ENCODE peak calls at places on chromosomes 7 and 10, in five cellular contexts. One of them, this sample, is unnamed.

GRCh38 chr10:99325261-99325660 is 3.9 kb upstream of the CNNM1 start:
- DNase-seq in adipocyte: no peak
- DNase-seq in foreskin keratinocyte: peak; percentile 48
- DNase-seq in GM23248: no peak
- DNase-seq in Right ventricle myocardium superior: no peak
- DNase-seq in this sample: no peak

GRCh38 chr7:92778972-92779371 is 57.4 kb downstream of the CDK6 start:
- DNase-seq in adipocyte: peak; percentile 83
- DNase-seq in foreskin keratinocyte: no peak
- DNase-seq in Right ventricle myocardium superior: no peak
- DNase-seq in GM23248: peak; percentile 89
- DNase-seq in this sample: no peak

GRCh38 chr7:132575987-132576722 is at the start of gene PLXNA4:
- DNase-seq in GM23248: peak; percentile 29
- DNase-seq in Right ventricle myocardium superior: peak; percentile 49
- DNase-seq in foreskin keratinocyte: no peak
- DNase-seq in adipocyte: peak; percentile 50
- DNase-seq in this sample: peak; percentile 43

GRCh38 chr10:6918305-6918704 is 338.2 kb upstream of the PRKCQ start:
- DNase-seq in Right ventricle myocardium superior: no peak
- DNase-seq in foreskin keratinocyte: no peak
- DNase-seq in adipocyte: no peak
- DNase-seq in GM23248: peak; percentile 24
- DNase-seq in this sample: peak; percentile 35

GRCh38 chr10:129021597-129022304 is 445.3 kb upstream of the MGMT start:
- DNase-seq in adipocyte: no peak
- DNase-seq in Right ventricle myocardium superior: peak; percentile 53
- DNase-seq in GM23248: no peak
- DNase-seq in foreskin keratinocyte: no peak
- DNase-seq in this sample: peak; percentile 56

GRCh38 chr10:108598831-108599230 is 1324.5 kb downstream of the XPNPEP1 start:
- DNase-seq in adipocyte: no peak
- DNase-seq in foreskin keratinocyte: peak; percentile 13
- DNase-seq in GM23248: peak; percentile 10
- DNase-seq in Right ventricle myocardium superior: no peak
- DNase-seq in this sample: no peak

GRCh38 chr7:95045236-95045923 is 138.0 kb downstream of the PPP1R9A start:
- DNase-seq in adipocyte: no peak
- DNase-seq in GM23248: peak; percentile 35
- DNase-seq in foreskin keratinocyte: peak; percentile 10
- DNase-seq in Right ventricle myocardium superior: no peak
- DNase-seq in this sample: no peak

GRCh38 chr10:95909591-95909990 is 1.8 kb downstream of the CC2D2B start:
- DNase-seq in GM23248: no peak
- DNase-seq in adipocyte: no peak
- DNase-seq in foreskin keratinocyte: no peak
- DNase-seq in Right ventricle myocardium superior: no peak
- DNase-seq in this sample: no peak

GRCh38 chr10:48750019-48750418 is 65.3 kb downstream of the WDFY4 start:
- DNase-seq in Right ventricle myocardium superior: no peak
- DNase-seq in foreskin keratinocyte: no peak
- DNase-seq in adipocyte: no peak
- DNase-seq in GM23248: no peak
- DNase-seq in this sample: no peak

GRCh38 chr7:27640914-27641570 is 21.6 kb downstream of the HIBADH start:
- DNase-seq in adipocyte: peak; percentile 81
- DNase-seq in GM23248: peak; percentile 29
- DNase-seq in foreskin keratinocyte: peak; percentile 55
- DNase-seq in Right ventricle myocardium superior: no peak
- DNase-seq in this sample: no peak

GRCh38 chr7:130297628-130298027 is 4.7 kb downstream of the CPA4 start:
- DNase-seq in GM23248: no peak
- DNase-seq in foreskin keratinocyte: no peak
- DNase-seq in Right ventricle myocardium superior: no peak
- DNase-seq in adipocyte: no peak
- DNase-seq in this sample: no peak

GRCh38 chr10:78754269-78755074 is 314.3 kb upstream of the ZMIZ1 start:
- DNase-seq in Right ventricle myocardium superior: no peak
- DNase-seq in foreskin keratinocyte: no peak
- DNase-seq in adipocyte: peak; percentile 75
- DNase-seq in GM23248: peak; percentile 47
- DNase-seq in this sample: no peak

GRCh38 chr10:119466655-119467054 is 75.9 kb downstream of the RGS10 start:
- DNase-seq in GM23248: no peak
- DNase-seq in foreskin keratinocyte: no peak
- DNase-seq in adipocyte: no peak
- DNase-seq in Right ventricle myocardium superior: no peak
- DNase-seq in this sample: no peak

GRCh38 chr10:110010076-110011069 is 2.6 kb downstream of the ADD3 start:
- DNase-seq in foreskin keratinocyte: no peak
- DNase-seq in adipocyte: no peak
- DNase-seq in GM23248: no peak
- DNase-seq in Right ventricle myocardium superior: no peak
- DNase-seq in this sample: no peak

GRCh38 chr10:121243899-121244241 is 354.4 kb downstream of the FGFR2 start:
- DNase-seq in Right ventricle myocardium superior: no peak
- DNase-seq in foreskin keratinocyte: no peak
- DNase-seq in GM23248: no peak
- DNase-seq in adipocyte: no peak
- DNase-seq in this sample: no peak

GRCh38 chr10:84264611-84265141 is 19.8 kb downstream of the RGR start:
- DNase-seq in adipocyte: peak; percentile 81
- DNase-seq in GM23248: peak; percentile 77
- DNase-seq in Right ventricle myocardium superior: peak; percentile 81
- DNase-seq in foreskin keratinocyte: peak; percentile 29
- DNase-seq in this sample: peak; percentile 76

GRCh38 chr10:131795761-131796160 is 105.0 kb upstream of the PPP2R2D start:
- DNase-seq in Right ventricle myocardium superior: no peak
- DNase-seq in adipocyte: no peak
- DNase-seq in foreskin keratinocyte: no peak
- DNase-seq in GM23248: no peak
- DNase-seq in this sample: no peak

GRCh38 chr7:158815046-158815445 is 14.3 kb downstream of the ESYT2 start:
- DNase-seq in adipocyte: no peak
- DNase-seq in Right ventricle myocardium superior: no peak
- DNase-seq in foreskin keratinocyte: peak; percentile 9
- DNase-seq in GM23248: no peak
- DNase-seq in this sample: no peak

GRCh38 chr7:92768501-92769360 is 67.6 kb downstream of the CDK6 start:
- DNase-seq in Right ventricle myocardium superior: no peak
- DNase-seq in adipocyte: peak; percentile 41
- DNase-seq in GM23248: peak; percentile 48
- DNase-seq in foreskin keratinocyte: no peak
- DNase-seq in this sample: no peak